ENCODE peak calls at places on chromosomes 1 and 21, in four cellular contexts. J is lung, W is thoracic aorta, X is ovary. V is an unnamed sample. For H3K36me3 and H3K4me1, the result is how much of the 10 kb centered on the place peaks cover.

GRCh38 chr1:236103059-236103458 is 38.2 kb upstream of the NID1 start:
- DNase-seq in J (no peak), W (no peak), X (no peak), V (no peak)

GRCh38 chr1:108559215-108560142 is at the start of gene EEIG2:
- DNase-seq in J (peak), W (peak), X (peak), V (peak)

GRCh38 chr1:246324711-246325110 is 182.4 kb downstream of the SMYD3 start:
- DNase-seq in J (no peak), W (no peak), X (no peak), V (peak)

GRCh38 chr1:59128239-59128736 is 168.6 kb upstream of the FGGY start:
- DNase-seq in J (no peak), W (no peak), X (no peak), V (peak)

GRCh38 chr1:18536356-18536755 is 55.6 kb downstream of the KLHDC7A start:
- DNase-seq in J (no peak), W (no peak), X (no peak), V (peak)

GRCh38 chr1:201737350-201738060 is 91.5 kb upstream of the IPO9 start:
- DNase-seq in J (no peak), W (no peak), X (no peak), V (no peak)

GRCh38 chr1:173474097-173474779 is 2.9 kb upstream of the PRDX6 start:
- DNase-seq in J (no peak), W (no peak), X (no peak), V (no peak)

GRCh38 chr1:25217015-25217414 is 15.3 kb downstream of the SYF2 start:
- DNase-seq in J (no peak), W (no peak), X (no peak), V (no peak)

GRCh38 chr21:28822882-28823335 is 169.8 kb downstream of the LTN1 start:
- DNase-seq in J (no peak), W (no peak), X (no peak), V (no peak)

GRCh38 chr1:215894617-215895016 is 327.5 kb downstream of the KCTD3 start:
- DNase-seq in J (no peak), W (no peak), X (no peak), V (no peak)

GRCh38 chr1:24126023-24126671 is 14.2 kb upstream of the MYOM3 start:
- DNase-seq in J (no peak), W (no peak), X (no peak), V (no peak)

GRCh38 chr21:27219068-27219467 is 252.2 kb upstream of the ADAMTS5 start:
- DNase-seq in J (no peak), W (no peak), X (no peak), V (no peak)

GRCh38 chr1:93150729-93151128 is 29.5 kb downstream of the TMED5 start:
- DNase-seq in J (no peak), W (no peak), X (no peak), V (no peak)

GRCh38 chr1:203311368-203312301 is 6.3 kb downstream of the BTG2 start:
- DNase-seq in J (no peak), W (no peak), X (no peak), V (no peak)

GRCh38 chr1:9316080-9316444 is 23.4 kb downstream of the SPSB1 start:
- DNase-seq in J (no peak), W (no peak), X (no peak), V (no peak)

GRCh38 chr1:17216078-17216477 is 11.2 kb downstream of the PADI1 start:
- DNase-seq in J (no peak), W (no peak), X (no peak), V (no peak)

GRCh38 chr21:34112316-34113033 is 39.1 kb downstream of the MRPS6 start:
- DNase-seq in J (no peak), W (no peak), X (no peak), V (no peak)

GRCh38 chr1:153763365-153764225 is 11.6 kb upstream of the SLC27A3 start:
- DNase-seq in J (no peak), W (no peak), X (no peak), V (no peak)
- H3K36me3 ChIP-seq in J (half or more), W (half or more), X (under half), V (half or more)

DNA sequence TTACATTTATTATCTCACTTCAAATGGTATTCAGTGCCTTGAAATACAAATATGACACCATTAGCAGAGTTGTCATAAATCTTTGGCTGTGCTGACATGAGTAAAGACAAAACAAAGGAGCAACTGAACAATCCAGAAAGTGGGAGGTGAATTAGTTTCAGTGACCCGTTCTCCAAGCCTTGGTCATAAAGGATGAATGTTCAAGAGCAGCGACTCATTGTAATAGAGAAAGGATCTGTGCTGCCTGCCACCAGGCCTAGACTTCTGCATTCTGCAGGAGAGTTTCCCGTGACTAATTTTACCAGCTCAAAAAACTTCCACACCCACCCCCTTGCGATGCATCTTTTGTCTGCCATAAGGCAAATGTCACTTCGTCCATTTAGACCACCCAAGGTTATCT is 28.8 kb downstream of the PALMD start:
- DNase-seq in J (no peak), W (no peak), X (no peak), V (peak)
- H3K4me1 ChIP-seq in J (under half), W (under half), X (under half), V (under half)

GRCh38 chr1:44636067-44636466 is 38.2 kb downstream of the TMEM53 start:
- DNase-seq in J (no peak), W (no peak), X (no peak), V (no peak)
- H3K36me3 ChIP-seq in J (half or more), W (under half), X (under half), V (half or more)

DNA sequence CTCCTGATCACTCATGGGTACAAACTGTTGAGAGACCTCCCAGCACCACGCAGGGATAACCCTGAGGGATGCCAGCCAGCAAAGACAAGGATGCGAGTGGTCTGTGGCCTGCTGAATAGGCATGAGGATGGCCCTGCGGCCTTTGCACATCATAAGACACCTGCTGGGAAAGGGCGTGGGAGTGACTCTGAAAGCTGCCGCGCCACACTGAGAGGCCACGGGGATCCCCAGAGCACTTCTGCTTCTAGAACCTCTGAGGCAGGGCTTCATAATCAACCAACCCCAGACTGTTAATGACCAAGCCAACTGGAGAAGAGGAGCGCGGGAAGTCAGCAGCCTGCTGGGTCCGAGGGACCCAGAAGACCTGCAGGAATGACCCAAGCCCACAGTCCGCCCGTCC is 73.8 kb downstream of the SH3BGR start:
- DNase-seq in J (no peak), W (no peak), X (no peak), V (no peak)
- H3K4me1 ChIP-seq in J (under half), W (under half), X (under half), V (under half)

GRCh38 chr1:42686418-42686817 is 4.2 kb downstream of the YBX1 start:
- DNase-seq in J (no peak), W (no peak), X (no peak), V (no peak)
- H3K36me3 ChIP-seq in J (under half), W (under half), X (under half), V (half or more)

GRCh38 chr1:66932291-66932690 is 7.5 kb downstream of the MIER1 start:
- DNase-seq in J (no peak), W (no peak), X (no peak), V (peak)
- H3K4me1 ChIP-seq in J (under half), W (under half), X (under half), V (under half)

GRCh38 chr21:44594406-44594916 is 2.2 kb upstream of the KRTAP10-6 start:
- DNase-seq in J (no peak), W (no peak), X (no peak), V (no peak)

GRCh38 chr21:44599264-44600029 is 950 bp upstream of the KRTAP10-7 start:
- DNase-seq in J (no peak), W (no peak), X (no peak), V (no peak)

GRCh38 chr21:44593598-44594405 is 1.5 kb upstream of the KRTAP10-6 start:
- DNase-seq in J (no peak), W (no peak), X (no peak), V (no peak)

GRCh38 chr21:44598031-44598430 is 2.4 kb upstream of the KRTAP10-7 start:
- DNase-seq in J (no peak), W (no peak), X (no peak), V (peak)

GRCh38 chr21:44596068-44596725 is 3.9 kb upstream of the KRTAP10-6 start:
- DNase-seq in J (no peak), W (no peak), X (no peak), V (no peak)
- H3K36me3 ChIP-seq in J (under half), W (under half), X (under half), V (under half)

GRCh38 chr1:32305310-32305709 is 13.4 kb downstream of the HDAC1 start:
- DNase-seq in J (no peak), W (no peak), X (no peak), V (no peak)
- H3K4me1 ChIP-seq in J (under half), W (under half), X (under half), V (under half)

GRCh38 chr1:155253208-155253607 is 2.1 kb downstream of the ENTREP3 start:
- DNase-seq in J (no peak), W (no peak), X (no peak), V (no peak)
- H3K36me3 ChIP-seq in J (under half), W (under half), X (under half), V (under half)

V was measured in SJSA1.